ENCODE peak calls at places on chromosome 2, in four cellular contexts. I is GM12878, Q is K562, F is SK-N-SH. L is an unnamed sample.

GRCh38 chr2:11376071-11376470 is 31.6 kb upstream of the ROCK2 start:
- DNase-seq in Q (no peak), F (no peak), I (no peak), L (no peak)

GRCh38 chr2:70258532-70258875 is 567 bp downstream of the PCYOX1 start:
- DNase-seq in I (no peak), Q (no peak), F (peak), L (peak)

GRCh38 chr2:73267008-73267407 is 17.3 kb downstream of the FBXO41 start:
- DNase-seq in Q (no peak), F (no peak), I (no peak), L (no peak)

GRCh38 chr2:1528273-1529064 is 115.2 kb downstream of the TPO start:
- DNase-seq in F (no peak), I (no peak), Q (no peak), L (no peak)

GRCh38 chr2:203909192-203909945 is 27.2 kb upstream of the ICOS start:
- DNase-seq in I (no peak), Q (peak), F (peak), L (no peak)

GRCh38 chr2:54061272-54061671 is 54.1 kb upstream of the ACYP2 start:
- DNase-seq in I (no peak), Q (no peak), F (no peak), L (no peak)

GRCh38 chr2:213202006-213202405 is 50.6 kb upstream of the IKZF2 start:
- DNase-seq in F (no peak), I (no peak), Q (no peak), L (no peak)

GRCh38 chr2:200448460-200448859 is 61.4 kb downstream of the KCTD18 start:
- DNase-seq in Q (no peak), I (no peak), F (no peak), L (no peak)

GRCh38 chr2:217166241-217166640 is 306.4 kb upstream of the TNP1 start:
- DNase-seq in I (peak), Q (peak), F (peak), L (no peak)

GRCh38 chr2:195984951-195985726 is 83.5 kb downstream of the DNAH7 start:
- DNase-seq in I (no peak), F (no peak), Q (no peak), L (no peak)

GRCh38 chr2:239881561-239882320 is 143.4 kb downstream of the NDUFA10 start:
- DNase-seq in Q (no peak), F (peak), I (no peak), L (no peak)

GRCh38 chr2:239539083-239539775 is 138.4 kb upstream of the HDAC4 start:
- DNase-seq in Q (no peak), F (no peak), I (no peak), L (no peak)

GRCh38 chr2:74499940-74500577 is 656 bp upstream of the LBX2 start:
- DNase-seq in I (no peak), Q (no peak), F (peak), L (no peak)

GRCh38 chr2:74500578-74500946 is 1.2 kb upstream of the LBX2 start:
- DNase-seq in F (no peak), I (no peak), Q (no peak), L (no peak)

GRCh38 chr2:74502720-74503505 is 3.5 kb upstream of the LBX2 start:
- DNase-seq in Q (peak), F (peak), I (no peak), L (peak)

GRCh38 chr2:74502147-74502719 is 2.8 kb upstream of the LBX2 start:
- DNase-seq in I (no peak), Q (peak), F (no peak), L (no peak)

GRCh38 chr2:74501335-74502071 is 2.1 kb upstream of the LBX2 start:
- DNase-seq in I (no peak), Q (peak), F (peak), L (no peak)
- TF ChIP-seq USF1 in I (no peak), Q (no peak), F (no peak), L (no peak)

GRCh38 chr2:21267232-21267835 is 143.6 kb downstream of the TDRD15 start:
- DNase-seq in I (no peak), Q (no peak), F (no peak), L (no peak)

GRCh38 chr2:21268197-21268870 is 144.6 kb downstream of the TDRD15 start:
- DNase-seq in Q (no peak), F (no peak), I (no peak), L (no peak)

GRCh38 chr2:21270083-21270491 is 146.3 kb downstream of the TDRD15 start:
- DNase-seq in Q (no peak), I (no peak), F (no peak), L (no peak)

GRCh38 chr2:21268871-21269224 is 145.1 kb downstream of the TDRD15 start:
- DNase-seq in F (no peak), Q (no peak), I (no peak), L (no peak)

DNA sequence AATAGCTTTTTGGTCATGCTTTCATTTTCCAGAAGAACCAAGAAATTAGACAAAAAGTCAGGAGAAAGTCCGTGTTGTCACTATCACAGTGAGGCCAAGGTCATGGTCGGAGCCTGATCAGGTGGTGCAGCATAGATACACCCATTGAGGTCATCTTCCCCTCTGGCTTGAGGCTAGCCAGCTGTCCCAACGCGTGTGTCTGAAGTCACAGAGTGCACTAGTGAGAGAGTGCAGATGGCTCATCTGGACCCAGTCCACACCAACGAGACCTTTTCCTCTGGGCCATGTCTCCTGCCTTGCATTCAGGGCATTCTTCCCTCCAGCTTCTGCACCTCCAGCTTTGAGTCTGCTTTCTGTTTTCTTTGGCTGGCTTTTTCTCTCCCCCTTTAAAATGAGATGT is 146.9 kb downstream of the TDRD15 start:
- DNase-seq in I (no peak), Q (no peak), F (peak), L (no peak)
- TF ChIP-seq USF1 in I (no peak), Q (no peak), F (no peak), L (no peak)

GRCh38 chr2:180071797-180072196 is 64.7 kb upstream of the CWC22 start:
- DNase-seq in I (no peak), Q (no peak), F (no peak), L (no peak)

GRCh38 chr2:180075763-180076362 is 68.8 kb upstream of the CWC22 start:
- DNase-seq in Q (no peak), F (no peak), I (no peak), L (no peak)

DNA sequence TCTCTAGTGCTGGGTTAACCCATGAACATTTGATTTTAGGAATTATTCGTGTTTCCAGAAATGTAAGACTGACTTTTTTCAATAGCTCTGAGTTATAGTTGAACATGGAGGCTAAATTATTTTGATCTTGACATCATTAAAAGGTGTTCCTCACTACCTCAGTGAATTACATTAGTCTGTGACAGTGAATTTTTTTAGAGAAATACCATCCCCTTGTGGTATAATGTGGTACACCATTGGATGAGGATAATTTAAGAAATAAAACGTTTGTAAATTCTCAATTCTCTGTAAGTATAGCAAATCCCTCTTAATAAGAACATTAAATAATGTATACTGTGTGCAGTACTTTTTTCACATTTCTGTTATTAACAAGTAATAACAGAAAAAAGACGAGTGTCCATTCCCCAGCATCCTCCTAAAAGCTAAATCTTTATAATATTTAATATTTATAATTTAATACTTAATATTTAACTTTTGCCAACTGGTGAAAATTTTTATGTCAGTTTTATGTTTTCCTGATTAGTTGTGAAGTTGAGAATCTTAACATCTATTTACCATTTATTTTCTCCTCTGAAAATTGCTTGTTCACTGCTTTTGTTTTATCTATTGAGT is 70.3 kb upstream of the CWC22 start:
- DNase-seq in Q (peak), F (peak), I (no peak), L (no peak)
- TF ChIP-seq USF1 in Q (no peak), F (no peak), I (no peak), L (no peak)

DNA sequence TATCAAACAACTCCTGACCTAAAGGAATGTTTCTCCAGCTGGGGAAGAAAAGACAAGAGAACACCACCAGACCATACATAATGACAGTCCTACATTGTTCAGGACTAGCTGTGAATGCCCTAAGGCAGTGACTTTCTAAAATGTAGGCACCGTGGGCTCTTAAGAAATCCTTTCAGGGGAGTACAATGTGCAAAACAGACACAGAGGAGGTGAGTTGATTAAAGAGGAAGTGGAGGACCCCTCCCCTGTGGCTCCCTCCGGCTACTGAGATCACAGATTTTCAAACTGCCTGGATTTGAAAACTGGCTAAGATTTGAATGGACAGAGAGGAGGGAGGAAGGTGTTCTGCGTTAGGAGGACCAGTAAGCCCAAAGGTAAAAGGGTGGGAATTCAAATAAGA is 89.3 kb downstream of the ANTXR1 start:
- DNase-seq in Q (no peak), F (no peak), I (no peak), L (no peak)
- TF ChIP-seq USF1 in Q (no peak), F (no peak), I (no peak), L (no peak)

DNA sequence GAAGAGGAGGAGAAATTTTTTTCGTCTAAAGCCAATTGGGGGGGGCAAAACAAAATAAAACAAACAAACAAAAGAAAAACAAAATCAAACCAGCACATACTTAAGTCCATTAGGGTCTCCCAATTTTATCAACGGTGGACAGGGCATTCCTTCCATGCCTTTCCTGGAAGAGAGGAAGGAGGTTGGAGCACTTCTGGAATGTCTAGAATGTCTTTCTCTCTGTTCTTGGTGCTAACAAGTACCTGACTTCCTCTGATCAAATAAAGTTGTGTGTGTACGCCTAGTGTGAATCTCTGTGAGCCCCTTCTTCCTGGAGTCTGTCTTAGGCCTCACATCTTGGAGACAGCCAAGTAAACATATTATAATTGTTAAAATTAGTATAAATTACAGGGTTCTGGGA is 399.0 kb upstream of the LRRTM1 start:
- DNase-seq in F (no peak), Q (no peak), I (no peak), L (no peak)
- TF ChIP-seq USF1 in F (no peak), Q (no peak), I (no peak), L (no peak)

GRCh38 chr2:129708221-129708967 is 271.1 kb upstream of the RAB6C start:
- DNase-seq in Q (peak), F (no peak), I (no peak), L (no peak)
- TF ChIP-seq USF1 in Q (no peak), F (no peak), I (no peak), L (no peak)

DNA sequence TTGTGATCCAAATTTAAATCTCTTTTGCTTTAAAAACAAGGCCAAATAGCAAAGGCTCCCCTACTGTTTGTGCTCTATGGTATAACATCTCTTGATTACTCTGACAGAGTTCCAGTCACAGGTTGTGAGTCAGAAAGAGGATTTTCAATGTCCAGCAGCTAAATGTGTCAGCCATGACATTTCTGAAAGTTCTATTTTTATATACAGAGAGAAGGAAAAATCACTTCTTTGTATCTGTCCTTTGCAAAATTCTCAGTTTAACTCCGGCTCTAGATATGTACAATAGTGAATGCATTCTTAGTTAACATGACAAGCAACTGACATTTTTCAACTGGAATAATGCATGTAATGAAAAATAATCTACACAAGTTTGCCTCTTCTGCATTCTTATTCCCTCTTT is 183.8 kb downstream of the FIGN start:
- DNase-seq in F (no peak), I (no peak), Q (no peak), L (no peak)
- TF ChIP-seq USF1 in F (no peak), I (no peak), Q (no peak), L (no peak)